ENCODE peak calls at places on chromosomes 12 and 14, in nine cellular contexts. R is BJ; Q is brain microvascular endothelial cell; H is aorta; W is lung; P is Peyer's patch; K is effector memory CD4-positive, alpha-beta T cell; C is IMR-90; D is tibial nerve. X is an unnamed sample.

GRCh38 chr14:50862171-50862570 is 9.7 kb upstream of the ABHD12B start:
- DNase-seq in W (no peak), C (peak; percentile 48), K (no peak), P (no peak), H (no peak), R (no peak), D (no peak), Q (no peak), X (no peak)

GRCh38 chr12:121400332-121401139 is 618 bp downstream of the RNF34 start:
- DNase-seq in Q (peak; percentile 9), C (peak; percentile 47), P (peak; percentile 30), W (peak; percentile 29), K (peak; percentile 34), H (peak; percentile 82), R (no peak), D (peak; percentile 13), X (peak; percentile 42)

GRCh38 chr14:87643005-87643404 is 350.0 kb downstream of the GALC start:
- DNase-seq in P (no peak), R (no peak), Q (no peak), W (peak; percentile 31), K (no peak), H (no peak), C (no peak), D (peak; percentile 47), X (no peak)

GRCh38 chr12:50661300-50662120 is 102.4 kb upstream of the ATF1 start:
- DNase-seq in W (no peak), R (no peak), C (no peak), P (no peak), D (no peak), K (no peak), Q (no peak), H (no peak), X (no peak)

GRCh38 chr12:68899251-68899771 is 33.7 kb downstream of the CPM start:
- DNase-seq in P (no peak), K (no peak), R (peak; percentile 74), W (peak; percentile 69), C (peak; percentile 59), Q (peak; percentile 72), H (no peak), D (peak; percentile 30), X (no peak)

GRCh38 chr14:51211149-51211548 is 28.9 kb upstream of the TMX1 start:
- DNase-seq in K (no peak), W (no peak), H (no peak), Q (peak; percentile 43), D (no peak), R (no peak), C (peak; percentile 28), P (no peak), X (no peak)

GRCh38 chr14:95981939-95982338 is 57.2 kb upstream of the C14orf132 start:
- DNase-seq in R (no peak), P (no peak), Q (no peak), H (no peak), C (no peak), W (no peak), D (no peak), K (no peak), X (no peak)

GRCh38 chr14:61229475-61229888 is 51.7 kb downstream of the TMEM30B start:
- DNase-seq in K (no peak), D (no peak), Q (no peak), H (no peak), C (no peak), R (no peak), W (no peak), P (no peak), X (no peak)

GRCh38 chr12:65294863-65295262 is 16.4 kb downstream of the MSRB3 start:
- DNase-seq in K (no peak), P (no peak), H (no peak), C (no peak), D (no peak), W (no peak), R (no peak), Q (no peak), X (no peak)

GRCh38 chr14:64508215-64508776 is 3.7 kb downstream of the ZBTB1 start:
- DNase-seq in K (no peak), H (no peak), R (no peak), Q (no peak), W (no peak), P (no peak), D (no peak), C (no peak), X (peak; percentile 18)

GRCh38 chr14:90288646-90289355 is 32.4 kb downstream of the PSMC1 start:
- DNase-seq in R (no peak), Q (no peak), W (no peak), P (no peak), K (no peak), D (no peak), H (no peak), C (peak; percentile 25), X (no peak)

GRCh38 chr12:109567296-109567695 is 6.0 kb downstream of the MMAB start:
- DNase-seq in K (no peak), R (no peak), C (no peak), D (no peak), H (no peak), Q (no peak), W (no peak), P (no peak), X (no peak)

GRCh38 chr14:101876539-101876938 is 87.8 kb upstream of the DYNC1H1 start:
- DNase-seq in P (peak; percentile 95), Q (no peak), H (no peak), R (peak; percentile 48), D (peak; percentile 78), K (peak; percentile 72), W (peak; percentile 66), C (peak; percentile 18), X (peak; percentile 75)

GRCh38 chr12:103588680-103589079 is 1.6 kb downstream of the STAB2 start:
- DNase-seq in P (no peak), H (no peak), K (no peak), W (no peak), Q (no peak), D (no peak), C (no peak), R (no peak), X (no peak)

GRCh38 chr12:121968880-121969279 is 50.5 kb downstream of the CFAP251 start:
- DNase-seq in P (peak; percentile 36), K (no peak), W (no peak), D (peak; percentile 11), C (no peak), Q (no peak), H (no peak), R (no peak), X (no peak)

GRCh38 chr14:64465208-64465821 is at the start of gene AKAP5:
- DNase-seq in K (peak; percentile 57), W (peak; percentile 46), P (peak; percentile 60), Q (no peak), D (peak; percentile 9), R (no peak), H (peak; percentile 87), C (peak; percentile 11), X (peak; percentile 56)

GRCh38 chr12:76398106-76398505 is 49.9 kb upstream of the BBS10 start:
- DNase-seq in K (no peak), P (no peak), H (no peak), Q (no peak), W (no peak), R (no peak), C (no peak), D (no peak), X (no peak)

GRCh38 chr12:96810057-96810456 is 97.0 kb upstream of the NEDD1 start:
- DNase-seq in W (no peak), Q (no peak), K (no peak), C (no peak), P (no peak), D (no peak), H (no peak), R (no peak), X (no peak)

DNA sequence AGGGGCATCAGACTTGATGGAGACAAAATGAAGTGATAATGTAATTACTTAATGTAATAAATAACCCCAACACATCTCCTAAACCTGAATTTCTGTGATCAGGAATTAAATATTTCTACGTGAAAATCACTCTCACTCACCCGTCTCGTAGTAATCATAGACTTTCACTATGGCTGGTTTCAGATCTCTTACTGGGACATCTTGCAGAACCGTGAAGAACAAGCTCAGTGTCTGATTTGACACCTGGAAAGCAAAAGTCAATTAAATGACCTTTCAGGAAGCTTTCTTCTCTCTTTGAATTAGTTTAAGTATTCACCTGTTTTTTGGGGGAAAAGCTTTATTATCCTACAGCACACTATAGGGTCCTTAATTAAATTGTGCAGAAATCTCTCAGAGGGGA is 47.1 kb downstream of the A2M start:
- DNase-seq in C (no peak), D (no peak), R (no peak), H (no peak), P (no peak), W (no peak), Q (no peak), K (no peak), X (no peak)
- H3K36me3 ChIP-seq in C (peaks cover 4% of the 10 kb centered on the region), D (peaks cover 7% of the 10 kb centered on the region), R (no peaks in the 10 kb centered on the region), H (peaks cover 5% of the 10 kb centered on the region), P (no peaks in the 10 kb centered on the region), W (peaks cover 14% of the 10 kb centered on the region), Q (no peaks in the 10 kb centered on the region), K (no peaks in the 10 kb centered on the region), X (no peaks in the 10 kb centered on the region)

GRCh38 chr14:74954232-74954946 is 1.0 kb downstream of the PGF start:
- DNase-seq in R (no peak), C (no peak), K (no peak), D (no peak), W (no peak), P (no peak), H (peak; percentile 86), Q (no peak), X (no peak)
- H3K4me3 ChIP-seq in R (peak overlapping the region; percentile 45), C (no peak overlapping the region), K (no peak overlapping the region), D (peak overlapping the region; percentile 66), W (peak overlapping the region; percentile 36), P (peak overlapping the region; percentile 68), H (no peak overlapping the region), Q (peak overlapping the region; percentile 48), X (no peak overlapping the region)

DNA sequence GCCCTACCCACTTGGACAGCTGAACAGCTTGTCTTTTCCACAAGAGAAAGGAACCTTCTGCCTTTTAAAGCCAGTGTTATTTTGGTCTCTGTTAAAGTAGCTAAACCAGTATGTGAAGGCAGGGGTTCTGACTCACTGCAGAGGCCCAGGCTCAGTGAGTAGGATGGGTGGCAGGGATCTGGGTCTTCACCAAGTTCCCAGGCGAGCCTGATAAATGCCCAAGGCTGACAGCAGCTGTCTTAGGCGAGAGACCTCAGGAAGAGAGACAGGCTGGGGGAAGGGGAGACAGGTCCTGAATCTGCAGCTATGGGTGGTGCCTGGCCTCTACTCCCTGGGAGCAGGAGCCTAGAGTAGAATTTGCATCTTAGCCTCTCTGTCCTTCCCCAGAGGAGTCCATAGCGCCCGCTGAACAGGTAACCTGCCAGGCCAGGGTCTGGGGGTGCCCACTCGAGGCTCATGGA is 18.1 kb upstream of the KIF26A start:
- DNase-seq in C (no peak), W (no peak), R (no peak), K (no peak), H (peak; percentile 65), Q (no peak), D (no peak), P (no peak), X (no peak)
- H3K36me3 ChIP-seq in C (no peaks in the 10 kb centered on the region), W (no peaks in the 10 kb centered on the region), R (no peaks in the 10 kb centered on the region), K (no peaks in the 10 kb centered on the region), H (no peaks in the 10 kb centered on the region), Q (no peaks in the 10 kb centered on the region), D (no peaks in the 10 kb centered on the region), P (no peaks in the 10 kb centered on the region), X (no peaks in the 10 kb centered on the region)

DNA sequence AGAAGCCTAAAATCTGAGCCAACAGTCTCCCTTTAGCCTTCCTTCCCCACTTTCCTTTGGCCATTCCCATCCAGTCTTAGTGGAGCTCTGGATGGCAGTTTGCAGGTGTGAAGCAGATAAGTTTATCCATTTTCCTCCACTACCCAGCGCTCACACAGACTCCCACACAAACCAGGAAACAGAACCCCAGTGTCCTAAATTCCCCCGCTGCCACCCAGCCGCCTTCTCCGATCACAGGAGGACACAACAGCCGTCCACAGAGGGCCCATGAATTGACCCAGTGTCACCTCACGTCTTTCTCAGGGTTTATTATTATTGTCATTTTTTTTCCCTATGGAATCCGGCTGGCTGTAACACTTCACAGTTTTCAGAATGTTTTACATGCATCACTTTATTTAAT is 16.4 kb downstream of the CD9 start:
- DNase-seq in K (no peak), P (no peak), C (no peak), H (no peak), D (no peak), W (no peak), R (no peak), Q (no peak), X (no peak)
- H3K4me3 ChIP-seq in K (no peak overlapping the region), P (no peak overlapping the region), C (no peak overlapping the region), H (no peak overlapping the region), D (no peak overlapping the region), W (no peak overlapping the region), R (no peak overlapping the region), Q (no peak overlapping the region), X (no peak overlapping the region)